ENCODE peak calls at places on chromosome 12, in four cellular contexts. P is sigmoid colon, G is tibial nerve, Q is A549. U is an unnamed sample.
A peak's percentile ranks its signal among the peaks of the same experiment; 100 is the strongest.

GRCh38 chr12:15788266-15789214 is 648 bp downstream of the EPS8 start:
- DNase-seq in P (peak; percentile 72), G (peak; percentile 32), Q (peak; percentile 47), U (peak; percentile 60)

GRCh38 chr12:77089701-77090220 is 24.4 kb upstream of the E2F7 start:
- DNase-seq in P (no peak), G (no peak), Q (no peak), U (no peak)

GRCh38 chr12:52186135-52186840 is 5.5 kb downstream of the KRT80 start:
- DNase-seq in P (no peak), G (no peak), Q (no peak), U (no peak)

GRCh38 chr12:121190523-121191031 is 19.4 kb upstream of the P2RX4 start:
- DNase-seq in P (no peak), G (no peak), Q (no peak), U (no peak)

GRCh38 chr12:51357374-51358047 is 11.0 kb upstream of the CELA1 start:
- DNase-seq in P (no peak), G (no peak), Q (no peak), U (no peak)

GRCh38 chr12:64915242-64915641 is 90.8 kb downstream of the TBC1D30 start:
- DNase-seq in P (no peak), G (no peak), Q (no peak), U (no peak)

GRCh38 chr12:1515428-1515827 is 79.0 kb downstream of the FBXL14 start:
- DNase-seq in P (no peak), G (no peak), Q (no peak), U (no peak)

GRCh38 chr12:102702447-102703114 is 214.5 kb downstream of the PAH start:
- DNase-seq in P (peak; percentile 64), G (peak; percentile 80), Q (peak; percentile 53), U (peak; percentile 70)

GRCh38 chr12:125861299-125862281 is 796.4 kb downstream of the AACS start:
- DNase-seq in P (peak; percentile 69), G (peak; percentile 24), Q (no peak), U (peak; percentile 42)

GRCh38 chr12:26699237-26699636 is 133.8 kb downstream of the ITPR2 start:
- DNase-seq in P (no peak), G (no peak), Q (no peak), U (no peak)

GRCh38 chr12:127711108-127711507 is 555.9 kb upstream of the TMEM132C start:
- DNase-seq in P (no peak), G (no peak), Q (no peak), U (no peak)

GRCh38 chr12:109296431-109296830 is 12.7 kb downstream of the FOXN4 start:
- DNase-seq in P (peak; percentile 39), G (no peak), Q (no peak), U (no peak)

GRCh38 chr12:57554453-57554852 is 4.6 kb downstream of the KIF5A start:
- DNase-seq in P (no peak), G (no peak), Q (no peak), U (no peak)

GRCh38 chr12:49545815-49546214 is 7.0 kb downstream of the KCNH3 start:
- DNase-seq in P (no peak), G (no peak), Q (no peak), U (no peak)

GRCh38 chr12:9831720-9832119 is 4.4 kb downstream of the KLRF1 start:
- DNase-seq in P (no peak), G (no peak), Q (no peak), U (no peak)

GRCh38 chr12:125533434-125534029 is 468.3 kb downstream of the AACS start:
- DNase-seq in P (no peak), G (peak; percentile 15), Q (peak; percentile 31), U (peak; percentile 46)

GRCh38 chr12:8949525-8950286 is at the start of gene M6PR:
- DNase-seq in P (peak; percentile 97), G (peak; percentile 93), Q (peak; percentile 98), U (peak; percentile 90)

GRCh38 chr12:130655010-130655409 is 61.1 kb downstream of the RIMBP2 start:
- DNase-seq in P (no peak), G (no peak), Q (no peak), U (no peak)

GRCh38 chr12:99092100-99092851 is 447.2 kb downstream of the APAF1 start:
- DNase-seq in P (no peak), G (no peak), Q (no peak), U (no peak)

GRCh38 chr12:52132754-52133161 is 53.3 kb downstream of the SMIM41 start:
- DNase-seq in P (no peak), G (no peak), Q (no peak), U (no peak)

GRCh38 chr12:724194-724855 is 28.1 kb upstream of the WNK1 start:
- DNase-seq in P (no peak), G (no peak), Q (no peak), U (no peak)

GRCh38 chr12:94725375-94726168 is 75.2 kb upstream of the TMCC3 start:
- DNase-seq in P (no peak), G (peak; percentile 31), Q (peak; percentile 30), U (peak; percentile 51)

GRCh38 chr12:127150479-127150878 is 1116.5 kb upstream of the TMEM132C start:
- DNase-seq in P (no peak), G (no peak), Q (no peak), U (no peak)

GRCh38 chr12:47361389-47362031 is 281.8 kb upstream of the AMIGO2 start:
- DNase-seq in P (no peak), G (no peak), Q (no peak), U (no peak)

GRCh38 chr12:47736877-47737676 is 11.8 kb upstream of the ENDOU start:
- DNase-seq in P (peak; percentile 96), G (peak; percentile 79), Q (no peak), U (peak; percentile 88)

GRCh38 chr12:54018608-54018984 is 9.6 kb upstream of the HOXC6 start:
- DNase-seq in P (no peak), G (peak; percentile 68), Q (peak; percentile 39), U (no peak)

GRCh38 chr12:71447691-71448660 is 8.4 kb downstream of the LGR5 start:
- DNase-seq in P (no peak), G (no peak), Q (no peak), U (no peak)

GRCh38 chr12:25018146-25018545 is 69.2 kb upstream of the BCAT1 start:
- DNase-seq in P (no peak), G (no peak), Q (no peak), U (no peak)

GRCh38 chr12:29741342-29742241 is 42.1 kb downstream of the TMTC1 start:
- DNase-seq in P (no peak), G (no peak), Q (no peak), U (no peak)

GRCh38 chr12:131901431-131902331 is 7.3 kb downstream of the ULK1 start:
- DNase-seq in P (peak; percentile 68), G (no peak), Q (no peak), U (peak; percentile 72)
- TF ChIP-seq EP300 in P (no peak), G (no peak), Q (no peak), U (no peak)

DNA sequence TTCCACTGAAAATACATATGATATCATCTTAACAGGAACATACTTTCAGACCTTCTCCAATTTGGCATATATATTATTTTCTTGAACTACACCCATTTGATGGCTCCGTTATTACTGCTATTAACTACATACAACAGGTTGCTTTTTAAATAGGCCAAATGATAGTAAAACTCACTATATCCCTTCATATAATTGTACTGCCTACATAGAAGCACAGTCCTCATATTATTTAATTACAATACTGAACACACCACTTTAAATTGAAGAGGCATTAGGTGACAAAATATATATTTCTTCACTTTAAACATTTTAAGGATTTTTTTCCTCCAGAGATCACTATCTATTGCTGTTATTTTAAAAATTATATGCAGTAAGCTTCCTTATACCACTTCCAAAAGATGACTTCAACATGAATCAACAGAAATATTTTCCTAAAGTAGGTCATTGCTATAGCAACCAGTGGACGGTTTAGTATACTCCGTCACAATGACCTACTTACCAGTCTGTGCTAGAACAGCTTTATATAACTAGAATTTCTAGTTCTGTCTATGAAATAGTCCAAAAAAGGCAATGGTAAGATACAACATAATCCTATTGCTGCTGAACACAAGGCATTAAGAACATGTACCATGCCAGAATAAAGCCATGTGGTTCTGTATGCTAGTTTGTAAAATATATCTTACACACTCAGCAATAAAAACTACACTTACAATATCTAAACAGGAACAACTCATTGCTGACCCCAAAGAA is 40.5 kb upstream of the MTERF2 start:
- DNase-seq in P (no peak), G (no peak), Q (peak; percentile 60), U (no peak)
- H3K4me1 ChIP-seq in P (peaks cover 18% of the 10 kb centered on the region), G (peaks cover 45% of the 10 kb centered on the region), Q (peaks cover 28% of the 10 kb centered on the region), U (peaks cover 19% of the 10 kb centered on the region)

DNA sequence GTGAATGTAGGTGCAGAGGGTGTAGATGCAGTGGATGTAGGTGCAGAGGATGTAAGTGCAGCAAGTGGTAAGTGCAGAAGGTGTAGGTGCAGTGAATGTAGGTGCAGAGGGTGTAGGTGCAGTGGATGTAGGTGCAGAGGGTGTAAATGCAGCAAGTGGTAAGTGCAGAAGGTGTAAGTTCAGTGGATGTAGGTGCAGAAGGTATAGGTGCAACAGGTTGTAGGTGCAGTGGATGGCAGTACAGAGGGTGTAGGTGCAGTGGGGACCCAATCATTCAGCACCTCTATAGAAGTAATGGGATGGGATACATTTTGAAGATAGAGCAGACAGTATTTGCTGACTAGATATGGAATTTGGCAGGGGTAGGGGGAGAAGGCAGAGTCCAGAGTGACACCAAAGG is 85.0 kb downstream of the HECTD4 start:
- DNase-seq in P (no peak), G (no peak), Q (no peak), U (no peak)
- TF ChIP-seq EP300 in P (no peak), G (no peak), Q (no peak), U (no peak)

DNA sequence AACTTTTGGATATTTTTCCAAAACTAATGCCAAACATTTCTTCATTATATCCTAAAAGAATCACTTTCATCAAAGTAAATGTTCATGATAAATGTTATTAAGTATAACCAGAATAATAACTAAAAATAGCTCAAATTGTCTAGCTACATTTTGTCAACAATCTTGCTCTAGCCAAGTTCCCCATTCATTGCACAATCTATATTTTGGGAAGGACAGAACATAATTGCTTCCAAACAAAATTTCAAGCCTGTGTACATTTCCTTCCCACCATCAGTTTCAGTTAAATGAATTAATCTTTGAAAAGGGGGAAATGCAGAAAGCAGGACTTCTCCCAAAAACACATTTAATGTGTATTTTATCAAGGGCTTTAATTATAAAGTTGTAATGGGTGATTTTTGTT is 98.0 kb upstream of the PLEKHG7 start:
- DNase-seq in P (no peak), G (no peak), Q (no peak), U (no peak)
- H3K4me1 ChIP-seq in P (peaks cover 4% of the 10 kb centered on the region), G (peaks cover 34% of the 10 kb centered on the region), Q (peaks cover 42% of the 10 kb centered on the region), U (peaks cover 6% of the 10 kb centered on the region)

GRCh38 chr12:19979584-19979983 is 388.8 kb upstream of the PDE3A start:
- DNase-seq in P (no peak), G (no peak), Q (no peak), U (no peak)
- TF ChIP-seq EP300 in P (no peak), G (no peak), Q (no peak), U (no peak)

GRCh38 chr12:117853600-117853999 is 115.2 kb downstream of the KSR2 start:
- DNase-seq in P (no peak), G (no peak), Q (peak; percentile 45), U (peak; percentile 43)
- H3K4me1 ChIP-seq in P (no peaks in the 10 kb centered on the region), G (no peaks in the 10 kb centered on the region), Q (peaks cover 29% of the 10 kb centered on the region), U (no peaks in the 10 kb centered on the region)